ENCODE peak calls at places on chromosomes 16 and 17, in four cellular contexts. S is effector memory CD4-positive, alpha-beta T cell; C is neuronal stem cell; Z is heart left ventricle. K is an unnamed sample. For H3K9me3 and H3K27me3, the result is how much of the 10 kb centered on the place peaks cover.

GRCh38 chr17:50692448-50693040 is 15.2 kb downstream of the ANKRD40 start:
- DNase-seq in S (no peak), C (no peak), Z (no peak), K (no peak)

GRCh38 chr16:86555763-86556130 is 712 bp upstream of the MTHFSD start:
- DNase-seq in S (no peak), C (no peak), Z (no peak), K (no peak)

GRCh38 chr16:86833136-86833535 is 254.8 kb downstream of the FOXL1 start:
- DNase-seq in S (no peak), C (no peak), Z (no peak), K (peak)

GRCh38 chr17:56699186-56699895 is 105.8 kb downstream of the NOG start:
- DNase-seq in S (no peak), C (peak), Z (no peak), K (peak)

GRCh38 chr16:48622456-48623303 is 12.7 kb upstream of the N4BP1 start:
- DNase-seq in S (no peak), C (no peak), Z (no peak), K (no peak)

GRCh38 chr16:17396762-17397498 is 73.8 kb downstream of the XYLT1 start:
- DNase-seq in S (peak), C (no peak), Z (peak), K (no peak)

GRCh38 chr17:19003966-19004600 is 481 bp downstream of the FAM83G start:
- DNase-seq in S (peak), C (peak), Z (no peak), K (peak)

GRCh38 chr16:22321340-22322001 is 24.3 kb downstream of the POLR3E start:
- DNase-seq in S (peak), C (peak), Z (peak), K (peak)

GRCh38 chr17:49360796-49361128 is 1.3 kb downstream of the ZNF652 start:
- DNase-seq in S (no peak), C (no peak), Z (no peak), K (peak)

GRCh38 chr16:56317998-56318912 is 107.1 kb downstream of the AMFR start:
- DNase-seq in S (peak), C (peak), Z (peak), K (peak)
- H3K4me3 ChIP-seq in S (no peak), C (peak), Z (peak), K (no peak)

GRCh38 chr17:71689782-71690181 is 431.0 kb upstream of the SOX9 start:
- DNase-seq in S (no peak), C (no peak), Z (no peak), K (no peak)
- H3K9me3 ChIP-seq in S (under half), C (under half), Z (under half), K (under half)

DNA sequence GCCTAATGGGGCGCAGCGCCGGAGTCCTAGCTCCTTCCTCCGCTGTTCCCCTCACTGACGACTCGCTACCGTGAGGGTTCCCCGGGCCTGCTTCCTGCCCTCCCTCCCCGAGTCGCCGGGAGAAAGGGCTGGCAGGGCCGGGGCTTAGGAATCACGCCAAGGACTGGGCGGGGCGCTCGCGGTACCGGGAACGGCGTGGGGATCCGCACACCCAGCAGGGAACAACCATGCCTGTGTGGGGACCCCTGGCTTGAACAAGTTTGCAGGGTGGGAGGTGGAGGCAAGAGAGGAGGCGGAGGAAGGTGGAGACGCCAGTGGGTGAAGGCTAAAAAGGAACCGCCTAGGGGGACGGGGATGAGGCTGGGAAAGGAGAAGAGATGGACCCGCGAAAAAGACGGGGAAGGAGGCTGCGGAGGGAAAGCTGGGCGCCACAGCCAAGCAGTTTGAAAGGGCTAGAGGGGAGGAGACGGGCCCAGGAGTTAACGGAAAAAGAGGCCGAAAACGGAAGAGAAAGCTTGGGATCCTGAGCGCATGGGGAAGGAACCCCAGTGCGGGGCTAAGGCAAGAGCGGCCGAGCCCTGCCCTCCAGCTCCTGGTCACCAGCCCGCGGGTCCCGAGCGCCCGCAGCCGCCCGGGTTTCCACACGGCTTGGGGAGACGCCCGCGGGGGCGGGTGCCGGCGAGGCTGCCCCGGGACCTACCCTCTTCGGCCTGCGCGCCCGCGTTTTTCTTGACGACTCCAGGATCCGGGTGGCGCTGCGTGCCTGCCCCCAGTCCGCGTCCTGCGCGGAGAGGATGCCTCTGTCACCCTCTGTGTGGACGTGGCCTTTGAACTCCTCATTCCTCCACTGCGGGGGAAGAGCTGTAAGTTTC is 1.3 kb upstream of the CDH11 start:
- DNase-seq in S (no peak), C (peak), Z (peak), K (peak)
- H3K27me3 ChIP-seq in S (under half), C (under half), Z (under half), K (under half)

DNA sequence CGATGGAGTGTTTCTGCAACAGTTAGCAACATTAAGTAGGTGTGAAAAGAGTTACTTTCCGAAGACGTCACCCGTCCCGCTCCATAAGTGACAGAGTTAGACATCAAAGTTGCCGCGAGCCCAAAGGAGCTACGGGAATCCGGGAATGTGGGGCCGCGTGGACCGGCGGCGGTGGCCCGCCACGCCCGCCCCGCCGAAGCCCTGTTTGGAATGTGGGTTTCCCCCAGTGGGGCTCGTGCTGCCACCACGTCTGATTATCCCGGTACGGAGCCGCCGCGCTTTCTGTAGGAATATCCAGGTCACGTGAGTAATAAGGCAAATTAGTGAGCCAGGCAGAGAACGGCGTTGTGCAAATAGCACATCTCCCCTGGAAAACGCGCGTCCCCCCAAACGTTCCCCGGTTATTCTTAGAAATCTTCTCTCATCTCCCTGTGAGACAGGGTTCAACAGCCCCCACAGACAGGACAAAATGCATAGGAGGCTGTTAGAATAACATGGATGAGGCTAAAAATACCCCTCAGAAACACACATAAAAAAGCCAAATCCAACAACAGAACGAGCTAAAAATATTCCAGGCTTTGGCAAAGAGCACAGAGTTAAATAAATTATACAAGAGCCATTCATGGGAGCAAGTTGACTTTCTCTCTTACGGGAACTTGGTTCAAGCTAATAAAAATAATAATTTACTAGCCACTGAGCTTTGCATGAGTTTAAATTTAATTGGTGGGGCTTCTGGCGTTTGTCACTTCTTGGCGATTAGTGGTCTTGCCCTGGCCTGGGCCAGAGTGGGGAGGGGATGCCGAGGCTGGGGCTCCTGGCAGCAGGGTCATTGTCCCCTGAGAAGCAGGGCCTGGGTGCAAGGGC is 8.6 kb downstream of the BAHCC1 start:
- DNase-seq in S (no peak), C (no peak), Z (no peak), K (no peak)
- H3K4me3 ChIP-seq in S (no peak), C (no peak), Z (peak), K (peak)

GRCh38 chr16:853306-853705 is 52.8 kb upstream of the GNG13 start:
- DNase-seq in S (no peak), C (no peak), Z (no peak), K (no peak)

GRCh38 chr16:853981-854807 is 53.7 kb upstream of the GNG13 start:
- DNase-seq in S (no peak), C (no peak), Z (no peak), K (no peak)

GRCh38 chr16:855471-855870 is 54.9 kb upstream of the GNG13 start:
- DNase-seq in S (no peak), C (no peak), Z (no peak), K (no peak)

GRCh38 chr16:856101-856500 is 55.6 kb upstream of the GNG13 start:
- DNase-seq in S (no peak), C (no peak), Z (no peak), K (no peak)

GRCh38 chr16:854808-855410 is 54.4 kb upstream of the GNG13 start:
- DNase-seq in S (no peak), C (no peak), Z (no peak), K (no peak)
- H3K9me3 ChIP-seq in S (under half), C (under half), Z (under half), K (under half)

GRCh38 chr17:42457107-42457787 is 1.4 kb upstream of the ATP6V0A1 start:
- DNase-seq in S (no peak), C (no peak), Z (no peak), K (no peak)
- H3K27me3 ChIP-seq in S (under half), C (under half), Z (under half), K (under half)

GRCh38 chr17:77235370-77236080 is 94.8 kb downstream of the SEC14L1 start:
- DNase-seq in S (no peak), C (no peak), Z (peak), K (peak)
- H3K4me3 ChIP-seq in S (peak), C (no peak), Z (peak), K (peak)

GRCh38 chr17:74114881-74115470 is 88.5 kb upstream of the RPL38 start:
- DNase-seq in S (no peak), C (no peak), Z (no peak), K (no peak)
- H3K9me3 ChIP-seq in S (under half), C (under half), Z (under half), K (under half)

DNA sequence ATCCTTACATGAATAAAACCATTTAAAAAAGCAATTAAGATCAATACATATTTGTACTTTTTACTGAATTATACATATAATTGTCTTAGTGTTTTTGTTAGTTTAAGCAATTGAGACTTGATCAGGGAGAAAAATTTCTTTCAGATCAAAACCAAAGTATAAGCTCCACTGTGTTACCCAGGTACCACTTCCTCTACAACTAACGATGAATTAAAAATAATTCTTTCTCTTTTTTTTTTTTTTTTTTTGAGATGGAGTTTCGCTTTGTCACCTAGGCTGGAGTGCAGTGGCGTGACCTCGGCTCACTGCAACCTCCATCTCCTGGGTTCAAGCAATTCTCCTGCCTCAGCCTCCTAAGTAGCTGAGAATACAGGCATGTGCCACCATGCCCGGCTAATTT is 6.8 kb downstream of the FBXO47 start:
- DNase-seq in S (no peak), C (no peak), Z (no peak), K (no peak)
- H3K27me3 ChIP-seq in S (under half), C (under half), Z (under half), K (under half)

DNA sequence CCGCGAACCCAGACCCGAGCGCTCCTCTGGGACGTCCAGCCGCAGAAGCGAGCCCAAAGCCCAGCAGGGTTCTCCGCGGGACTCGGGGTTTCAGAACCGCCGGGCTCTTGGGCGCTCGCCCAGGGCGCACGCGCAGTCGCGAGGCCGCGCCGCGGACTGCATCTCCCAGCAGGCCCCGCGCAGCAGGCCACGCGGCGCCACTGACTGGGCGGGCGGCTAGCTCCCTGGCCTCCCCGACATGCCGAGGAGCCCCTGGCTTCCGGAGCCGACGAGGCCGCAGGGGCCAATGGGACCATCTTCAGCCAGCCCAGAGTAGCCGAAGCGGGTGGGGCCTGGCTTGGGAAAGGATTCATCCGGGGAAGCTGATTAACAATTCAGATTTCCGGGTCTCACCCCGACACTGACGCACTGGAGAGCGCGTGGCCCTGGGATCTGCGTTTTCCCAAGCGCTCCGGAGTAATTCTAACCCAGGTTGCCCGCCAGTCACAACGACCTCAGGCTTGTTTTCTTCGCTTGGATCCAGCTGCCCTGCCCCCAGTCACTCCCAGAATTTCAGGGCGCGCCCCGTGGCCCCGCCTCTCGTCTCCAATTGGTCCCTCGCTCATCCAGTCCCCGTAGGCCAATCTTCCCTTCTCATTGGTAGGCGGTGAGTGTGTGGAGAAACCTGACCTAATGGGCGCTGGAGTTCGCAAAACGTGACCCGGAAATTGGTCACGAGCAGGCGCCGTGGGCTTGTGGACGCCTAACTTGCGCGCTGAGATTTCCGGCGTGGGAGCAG is at the start of gene ZNF263:
- DNase-seq in S (peak), C (peak), Z (peak), K (peak)
- H3K4me3 ChIP-seq in S (peak), C (peak), Z (peak), K (peak)